ENCODE peak calls at places on chromosome 4, in seven cellular contexts. T, U, R, K, M, Q and S are unnamed samples.

GRCh38 chr4:51843309-51844156 is 580 bp downstream of the DCUN1D4 start:
- DNase-seq in K (peak), M (peak), U (peak), T (peak), R (peak), Q (peak), S (peak)

GRCh38 chr4:186643501-186644315 is 79.9 kb downstream of the FAT1 start:
- DNase-seq in M (no peak), R (peak), Q (no peak), U (no peak), K (no peak), T (no peak), S (no peak)

GRCh38 chr4:41257257-41257900 is 651 bp downstream of the UCHL1 start:
- DNase-seq in T (peak), Q (no peak), K (peak), U (peak), R (peak), M (peak), S (peak)

GRCh38 chr4:74934016-74934821 is 1.3 kb downstream of the PARM1 start:
- DNase-seq in R (no peak), T (no peak), Q (no peak), U (peak), M (peak), K (no peak), S (no peak)

GRCh38 chr4:7458066-7458425 is 23.3 kb upstream of the PSAPL1 start:
- DNase-seq in R (no peak), M (peak), U (no peak), K (no peak), T (no peak), Q (no peak), S (no peak)

GRCh38 chr4:181687116-181687515 is 556.1 kb upstream of the TENM3 start:
- DNase-seq in Q (no peak), M (no peak), U (no peak), K (no peak), T (no peak), R (no peak), S (no peak)

GRCh38 chr4:66562276-66562806 is 892.1 kb upstream of the EPHA5 start:
- DNase-seq in K (no peak), Q (no peak), R (no peak), T (no peak), M (no peak), U (no peak), S (no peak)

GRCh38 chr4:123096038-123096437 is 173.6 kb upstream of the NUDT6 start:
- DNase-seq in K (no peak), R (no peak), Q (no peak), U (no peak), T (no peak), M (no peak), S (no peak)

GRCh38 chr4:114860791-114861190 is 252.6 kb downstream of the NDST4 start:
- DNase-seq in T (no peak), R (no peak), U (no peak), Q (no peak), M (no peak), K (no peak), S (no peak)